ENCODE peak calls at places on chromosomes 11 and 22, in six cellular contexts. H is K562, F is HCT116, X is H1, R is GM12878, M is SK-N-SH. I is an unnamed sample.

GRCh38 chr22:21447694-21448402 is 19.3 kb upstream of the TMEM191C start:
- DNase-seq in M (peak; percentile 58), F (no peak), R (no peak), X (peak; percentile 69), H (peak; percentile 89), I (no peak)

GRCh38 chr11:16917941-16918340 is 96.3 kb downstream of the PLEKHA7 start:
- DNase-seq in R (no peak), M (no peak), H (no peak), X (no peak), F (no peak), I (no peak)

GRCh38 chr11:65921033-65921555 is 1.9 kb downstream of the DRAP1 start:
- DNase-seq in F (no peak), H (no peak), M (no peak), R (no peak), X (no peak), I (no peak)

GRCh38 chr22:24819941-24820461 is 14.0 kb downstream of the SGSM1 start:
- DNase-seq in M (peak; percentile 62), R (no peak), X (no peak), H (no peak), F (no peak), I (no peak)

GRCh38 chr22:39724390-39724789 is 153.8 kb downstream of the CACNA1I start:
- DNase-seq in H (peak; percentile 47), M (no peak), R (no peak), X (no peak), F (peak; percentile 32), I (no peak)

GRCh38 chr11:61791737-61792309 is 576 bp downstream of the TMEM258 start:
- DNase-seq in X (no peak), M (peak; percentile 85), R (no peak), H (peak; percentile 58), F (peak; percentile 63), I (no peak)

GRCh38 chr22:23695141-23695540 is 4.3 kb downstream of the RGL4 start:
- DNase-seq in M (no peak), F (no peak), R (no peak), X (no peak), H (no peak), I (no peak)

GRCh38 chr22:22823126-22823804 is 64.4 kb upstream of the IGLL5 start:
- DNase-seq in H (peak; percentile 51), F (no peak), M (no peak), X (no peak), R (no peak), I (no peak)

GRCh38 chr11:118641463-118642019 is 34.1 kb downstream of the PHLDB1 start:
- DNase-seq in H (no peak), R (no peak), M (peak; percentile 54), X (no peak), F (no peak), I (no peak)

GRCh38 chr11:126328001-126328390 is 24.1 kb downstream of the DCPS start:
- DNase-seq in M (no peak), H (no peak), X (no peak), R (no peak), F (no peak), I (no peak)

GRCh38 chr11:59849129-59849528 is 3.8 kb upstream of the CBLIF start:
- DNase-seq in R (no peak), M (no peak), H (no peak), X (no peak), F (no peak), I (no peak)

GRCh38 chr11:6705905-6706535 is 22.9 kb upstream of the MRPL17 start:
- DNase-seq in X (peak; percentile 64), H (peak; percentile 59), F (no peak), M (peak; percentile 47), R (no peak), I (peak; percentile 32)

GRCh38 chr22:28977050-28977449 is 84.6 kb downstream of the C22orf31 start:
- DNase-seq in H (no peak), R (no peak), X (no peak), M (no peak), F (no peak), I (no peak)

GRCh38 chr11:13233173-13233572 is 44.4 kb upstream of the BMAL1 start:
- DNase-seq in X (no peak), H (no peak), R (no peak), M (no peak), F (no peak), I (no peak)

GRCh38 chr11:127191689-127192088 is 191.1 kb upstream of the KIRREL3 start:
- DNase-seq in R (no peak), X (no peak), F (no peak), H (no peak), M (no peak), I (no peak)

GRCh38 chr11:118074785-118075184 is 2.1 kb upstream of the TMPRSS4 start:
- DNase-seq in F (no peak), X (no peak), H (no peak), M (no peak), R (no peak), I (peak; percentile 40)

GRCh38 chr11:71248656-71249055 is 3.7 kb downstream of the SHANK2 start:
- DNase-seq in H (no peak), R (no peak), M (peak; percentile 5), F (no peak), X (no peak), I (no peak)

GRCh38 chr11:68690671-68691401 is 6.5 kb downstream of the GAL start:
- DNase-seq in F (no peak), M (no peak), X (peak; percentile 34), R (no peak), H (no peak), I (no peak)

GRCh38 chr22:49302530-49302929 is 525.1 kb downstream of the BRD1 start:
- DNase-seq in H (no peak), X (no peak), M (no peak), R (no peak), F (no peak), I (no peak)

GRCh38 chr22:19998991-19999820 is 17.4 kb downstream of the ARVCF start:
- DNase-seq in H (peak; percentile 82), X (no peak), M (peak; percentile 72), F (no peak), R (no peak), I (no peak)

GRCh38 chr22:49503896-49504521 is 323.7 kb downstream of the BRD1 start:
- DNase-seq in M (no peak), R (peak; percentile 37), H (no peak), X (no peak), F (no peak), I (no peak)

GRCh38 chr22:39152511-39153219 is at the start of gene CBX7:
- DNase-seq in X (peak; percentile 94), R (peak; percentile 46), H (peak; percentile 94), M (peak; percentile 94), F (peak; percentile 74), I (peak; percentile 86)

GRCh38 chr11:77267910-77268309 is 33.6 kb downstream of the GDPD4 start:
- DNase-seq in H (no peak), X (no peak), M (no peak), F (no peak), R (no peak), I (no peak)

GRCh38 chr22:23569291-23569690 is 10.8 kb downstream of the IGLL1 start:
- DNase-seq in M (no peak), H (no peak), F (no peak), X (no peak), R (no peak), I (no peak)

GRCh38 chr11:131561486-131561885 is 191.1 kb downstream of the NTM start:
- DNase-seq in F (no peak), M (no peak), H (no peak), R (no peak), X (no peak), I (no peak)

GRCh38 chr22:41834005-41834975 is 1.4 kb downstream of the SREBF2 start:
- DNase-seq in M (no peak), H (no peak), F (no peak), R (no peak), X (no peak), I (no peak)

GRCh38 chr22:41832553-41833368 is at the start of gene SREBF2:
- DNase-seq in H (peak; percentile 91), R (peak; percentile 99), F (peak; percentile 99), M (peak; percentile 92), X (peak; percentile 97), I (peak; percentile 80)

GRCh38 chr22:41831383-41831782 is 1.5 kb upstream of the SREBF2 start:
- DNase-seq in H (no peak), M (no peak), R (no peak), X (no peak), F (no peak), I (no peak)

GRCh38 chr22:41831828-41832552 is 915 bp upstream of the SREBF2 start:
- DNase-seq in X (no peak), F (no peak), M (no peak), R (no peak), H (no peak), I (no peak)

GRCh38 chr22:41833369-41834004 is 582 bp downstream of the SREBF2 start:
- DNase-seq in X (peak; percentile 63), F (no peak), H (peak; percentile 73), M (peak; percentile 68), R (no peak), I (peak; percentile 53)
- TF ChIP-seq JUND in X (no peak), F (no peak), H (no peak), M (no peak), R (no peak), I (no peak)

GRCh38 chr11:75198278-75198948 is 42.2 kb upstream of the TPBGL start:
- DNase-seq in F (no peak), X (no peak), M (no peak), H (no peak), R (no peak), I (no peak)
- TF ChIP-seq JUND in F (no peak), X (no peak), M (no peak), H (no peak), R (no peak), I (no peak)

DNA sequence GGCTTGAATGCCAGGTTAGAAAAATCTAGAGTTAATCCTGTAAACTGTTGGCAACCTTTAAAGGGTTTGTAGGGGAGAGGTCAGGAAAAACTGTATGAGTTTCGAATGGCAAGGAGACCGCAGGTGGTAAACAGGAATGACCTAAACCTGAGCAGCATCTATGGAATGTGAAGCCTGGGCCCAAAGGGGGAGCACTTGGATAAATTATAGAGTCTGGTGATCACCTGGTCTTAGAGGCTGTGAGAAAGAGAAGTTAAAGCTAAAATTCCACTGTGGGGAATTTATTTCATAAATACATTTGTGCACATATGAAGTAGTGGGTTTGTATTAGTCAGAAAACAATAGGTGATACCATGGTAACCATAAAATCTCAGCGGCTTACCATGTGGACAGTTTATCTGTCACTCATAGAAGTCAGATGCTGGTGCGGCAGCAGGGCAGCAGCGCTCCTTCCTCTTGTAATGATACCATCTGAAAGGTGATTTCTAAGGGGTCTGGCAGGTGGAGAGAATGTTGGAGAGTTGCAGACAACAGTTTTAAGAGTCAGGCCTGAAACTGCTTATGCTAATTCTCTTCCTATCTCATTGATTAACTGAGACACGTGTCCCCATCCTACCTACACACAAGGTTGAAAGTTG is 1104.4 kb upstream of the CCDC90B start:
- DNase-seq in X (no peak), R (no peak), H (no peak), F (no peak), M (no peak), I (peak; percentile 43)
- TF ChIP-seq JUND in X (peak; percentile 27), R (no peak), H (no peak), F (no peak), M (no peak), I (no peak)

GRCh38 chr11:64015935-64016468 is 19.7 kb upstream of the FLRT1 start:
- DNase-seq in H (no peak), R (no peak), X (no peak), M (no peak), F (no peak), I (no peak)
- TF ChIP-seq JUND in H (no peak), R (no peak), X (no peak), M (no peak), F (no peak), I (no peak)

I was measured in T47D.